ENCODE peak calls at places on chromosomes 12 and 14, in nine cellular contexts. One of them, this sample, is unnamed.

GRCh38 chr14:50260511-50260910 is 29.1 kb upstream of the SOS2 start:
- DNase-seq in HCT116: peak
- DNase-seq in astrocyte: peak
- DNase-seq in A549: no peak
- DNase-seq in body of pancreas: peak
- DNase-seq in AG04450: peak
- DNase-seq in tibial artery: no peak
- DNase-seq in stomach: no peak
- DNase-seq in CD8-positive, alpha-beta T cell: no peak
- DNase-seq in this sample: peak

GRCh38 chr12:131018221-131018620 is 64.5 kb downstream of the ADGRD1 start:
- DNase-seq in tibial artery: no peak
- DNase-seq in body of pancreas: no peak
- DNase-seq in astrocyte: no peak
- DNase-seq in HCT116: no peak
- DNase-seq in A549: no peak
- DNase-seq in stomach: no peak
- DNase-seq in AG04450: no peak
- DNase-seq in CD8-positive, alpha-beta T cell: no peak
- DNase-seq in this sample: no peak

GRCh38 chr12:109822951-109823411 is 10.2 kb downstream of the TRPV4 start:
- DNase-seq in AG04450: no peak
- DNase-seq in A549: no peak
- DNase-seq in body of pancreas: peak
- DNase-seq in tibial artery: no peak
- DNase-seq in stomach: peak
- DNase-seq in astrocyte: no peak
- DNase-seq in HCT116: no peak
- DNase-seq in CD8-positive, alpha-beta T cell: no peak
- DNase-seq in this sample: no peak

GRCh38 chr14:35189422-35189821 is 67.1 kb downstream of the PRORP start:
- DNase-seq in CD8-positive, alpha-beta T cell: no peak
- DNase-seq in tibial artery: no peak
- DNase-seq in A549: no peak
- DNase-seq in body of pancreas: no peak
- DNase-seq in astrocyte: no peak
- DNase-seq in stomach: no peak
- DNase-seq in HCT116: no peak
- DNase-seq in AG04450: no peak
- DNase-seq in this sample: no peak

GRCh38 chr12:108826115-108826806 is 31.1 kb downstream of the SSH1 start:
- DNase-seq in HCT116: no peak
- DNase-seq in tibial artery: peak
- DNase-seq in astrocyte: peak
- DNase-seq in AG04450: peak
- DNase-seq in CD8-positive, alpha-beta T cell: no peak
- DNase-seq in body of pancreas: no peak
- DNase-seq in A549: no peak
- DNase-seq in stomach: no peak
- DNase-seq in this sample: no peak

GRCh38 chr14:24876009-24876690 is 173.8 kb downstream of the STXBP6 start:
- DNase-seq in A549: no peak
- DNase-seq in astrocyte: no peak
- DNase-seq in stomach: no peak
- DNase-seq in AG04450: no peak
- DNase-seq in CD8-positive, alpha-beta T cell: no peak
- DNase-seq in body of pancreas: no peak
- DNase-seq in tibial artery: no peak
- DNase-seq in HCT116: no peak
- DNase-seq in this sample: no peak

GRCh38 chr14:24071836-24072420 is 566 bp downstream of the CPNE6 start:
- DNase-seq in astrocyte: no peak
- DNase-seq in tibial artery: no peak
- DNase-seq in body of pancreas: no peak
- DNase-seq in A549: no peak
- DNase-seq in CD8-positive, alpha-beta T cell: no peak
- DNase-seq in stomach: no peak
- DNase-seq in HCT116: no peak
- DNase-seq in AG04450: no peak
- DNase-seq in this sample: no peak

GRCh38 chr14:74909501-74909900 is 13.6 kb downstream of the RPS6KL1 start:
- DNase-seq in tibial artery: peak
- DNase-seq in HCT116: no peak
- DNase-seq in stomach: no peak
- DNase-seq in astrocyte: no peak
- DNase-seq in CD8-positive, alpha-beta T cell: no peak
- DNase-seq in AG04450: no peak
- DNase-seq in body of pancreas: no peak
- DNase-seq in A549: no peak
- DNase-seq in this sample: no peak

GRCh38 chr14:89270439-89271227 is 146.4 kb downstream of the FOXN3 start:
- DNase-seq in CD8-positive, alpha-beta T cell: no peak
- DNase-seq in astrocyte: no peak
- DNase-seq in AG04450: no peak
- DNase-seq in A549: no peak
- DNase-seq in stomach: peak
- DNase-seq in tibial artery: no peak
- DNase-seq in body of pancreas: peak
- DNase-seq in HCT116: no peak
- DNase-seq in this sample: peak

GRCh38 chr14:32996343-32996742 is 57.7 kb downstream of the NPAS3 start:
- DNase-seq in A549: no peak
- DNase-seq in CD8-positive, alpha-beta T cell: no peak
- DNase-seq in stomach: no peak
- DNase-seq in astrocyte: no peak
- DNase-seq in body of pancreas: no peak
- DNase-seq in HCT116: no peak
- DNase-seq in tibial artery: no peak
- DNase-seq in AG04450: no peak
- DNase-seq in this sample: no peak

GRCh38 chr14:32998433-32998832 is 59.8 kb downstream of the NPAS3 start:
- DNase-seq in AG04450: no peak
- DNase-seq in tibial artery: no peak
- DNase-seq in astrocyte: peak
- DNase-seq in body of pancreas: peak
- DNase-seq in A549: no peak
- DNase-seq in HCT116: no peak
- DNase-seq in CD8-positive, alpha-beta T cell: no peak
- DNase-seq in stomach: no peak
- DNase-seq in this sample: peak
- TF ChIP-seq CTCF in AG04450: peak
- TF ChIP-seq CTCF in tibial artery: peak
- TF ChIP-seq CTCF in astrocyte: peak
- TF ChIP-seq CTCF in body of pancreas: peak
- TF ChIP-seq CTCF in A549: peak
- TF ChIP-seq CTCF in HCT116: no peak
- TF ChIP-seq CTCF in CD8-positive, alpha-beta T cell: no peak
- TF ChIP-seq CTCF in stomach: no peak
- TF ChIP-seq CTCF in this sample: no peak

DNA sequence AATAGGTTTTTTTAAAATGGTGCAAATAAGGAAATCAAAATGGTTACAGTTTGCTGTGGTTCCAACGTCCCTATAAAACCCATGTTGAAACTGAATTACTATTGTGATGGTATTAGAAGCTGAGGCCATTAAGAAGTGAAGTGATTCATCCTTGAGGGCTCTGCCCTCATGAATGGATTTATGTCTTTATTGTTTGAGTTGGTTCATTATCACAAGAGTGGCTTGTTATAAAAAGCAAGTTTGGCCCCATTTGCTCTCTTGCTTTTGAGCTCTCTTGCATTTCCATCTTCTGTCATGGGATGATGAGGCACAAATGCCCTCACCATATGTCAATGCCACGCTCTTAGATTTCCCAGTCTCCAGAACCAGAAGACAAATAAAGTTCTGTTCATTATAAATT is 62.3 kb downstream of the PRKD1 start:
- DNase-seq in stomach: no peak
- DNase-seq in A549: no peak
- DNase-seq in body of pancreas: no peak
- DNase-seq in HCT116: no peak
- DNase-seq in CD8-positive, alpha-beta T cell: no peak
- DNase-seq in AG04450: no peak
- DNase-seq in tibial artery: no peak
- DNase-seq in astrocyte: peak
- DNase-seq in this sample: no peak
- H3K27ac ChIP-seq in stomach: no peak
- H3K27ac ChIP-seq in A549: no peak
- H3K27ac ChIP-seq in body of pancreas: no peak
- H3K27ac ChIP-seq in HCT116: no peak
- H3K27ac ChIP-seq in CD8-positive, alpha-beta T cell: no peak
- H3K27ac ChIP-seq in AG04450: no peak
- H3K27ac ChIP-seq in tibial artery: no peak
- H3K27ac ChIP-seq in astrocyte: no peak
- H3K27ac ChIP-seq in this sample: no peak

GRCh38 chr12:53210843-53211242 is 3.8 kb upstream of the ITGB7 start:
- DNase-seq in A549: no peak
- DNase-seq in astrocyte: no peak
- DNase-seq in stomach: no peak
- DNase-seq in body of pancreas: no peak
- DNase-seq in AG04450: no peak
- DNase-seq in HCT116: no peak
- DNase-seq in CD8-positive, alpha-beta T cell: no peak
- DNase-seq in tibial artery: no peak
- DNase-seq in this sample: no peak

GRCh38 chr12:53214221-53214620 is 7.2 kb upstream of the ITGB7 start:
- DNase-seq in astrocyte: no peak
- DNase-seq in AG04450: no peak
- DNase-seq in body of pancreas: no peak
- DNase-seq in tibial artery: no peak
- DNase-seq in A549: no peak
- DNase-seq in stomach: no peak
- DNase-seq in HCT116: no peak
- DNase-seq in CD8-positive, alpha-beta T cell: no peak
- DNase-seq in this sample: no peak

GRCh38 chr12:53212931-53213330 is 5.9 kb upstream of the ITGB7 start:
- DNase-seq in body of pancreas: no peak
- DNase-seq in tibial artery: no peak
- DNase-seq in astrocyte: no peak
- DNase-seq in AG04450: no peak
- DNase-seq in A549: no peak
- DNase-seq in stomach: no peak
- DNase-seq in CD8-positive, alpha-beta T cell: no peak
- DNase-seq in HCT116: no peak
- DNase-seq in this sample: no peak

GRCh38 chr12:53213348-53213747 is 6.3 kb upstream of the ITGB7 start:
- DNase-seq in CD8-positive, alpha-beta T cell: peak
- DNase-seq in A549: peak
- DNase-seq in tibial artery: peak
- DNase-seq in astrocyte: peak
- DNase-seq in HCT116: no peak
- DNase-seq in AG04450: no peak
- DNase-seq in body of pancreas: peak
- DNase-seq in stomach: peak
- DNase-seq in this sample: peak

DNA sequence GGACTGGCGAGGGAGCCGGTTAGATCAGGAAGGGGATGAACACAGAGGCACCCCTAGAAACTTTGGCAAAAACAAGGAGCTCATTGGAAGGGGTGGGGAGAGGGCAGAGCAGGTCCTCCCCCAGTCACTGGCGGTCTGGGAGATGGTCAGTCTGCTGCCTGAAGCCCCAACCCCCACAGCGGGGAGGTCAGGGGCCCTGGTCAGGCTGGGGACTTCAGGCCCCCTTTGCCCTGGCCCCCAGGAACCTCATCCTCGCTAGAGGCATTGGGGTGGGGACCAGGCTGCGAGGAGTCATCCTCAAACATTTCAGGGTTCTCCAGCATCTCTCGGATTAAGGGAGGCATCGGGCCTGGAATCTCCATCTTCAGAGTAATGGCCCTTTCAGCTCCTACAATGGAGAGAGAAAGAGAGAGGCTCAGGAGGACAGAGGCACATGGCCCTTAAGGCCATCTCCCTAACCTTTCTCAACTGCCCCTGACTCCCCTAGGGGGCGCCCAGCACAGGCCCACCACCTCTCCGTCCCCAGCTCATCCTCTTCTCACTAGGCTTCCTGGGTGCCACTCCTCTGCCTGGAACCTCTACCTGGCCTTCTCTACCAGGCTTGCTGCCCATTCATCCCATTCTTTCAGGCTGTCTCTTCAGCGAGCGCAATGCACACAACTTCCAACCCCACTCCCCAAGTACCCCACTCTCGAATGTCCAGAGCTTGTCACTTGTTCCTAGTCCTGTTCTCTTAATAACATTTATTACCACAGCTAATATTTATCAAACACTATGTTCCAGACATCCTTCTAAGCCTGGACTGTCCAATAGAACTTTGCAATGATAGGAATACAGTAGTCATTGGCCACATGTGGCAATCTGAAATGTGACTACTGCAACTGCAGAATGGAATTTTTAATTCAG is 4.7 kb upstream of the ITGB7 start:
- DNase-seq in body of pancreas: peak
- DNase-seq in AG04450: no peak
- DNase-seq in tibial artery: no peak
- DNase-seq in A549: no peak
- DNase-seq in stomach: no peak
- DNase-seq in HCT116: no peak
- DNase-seq in astrocyte: no peak
- DNase-seq in CD8-positive, alpha-beta T cell: no peak
- DNase-seq in this sample: no peak
- TF ChIP-seq CTCF in body of pancreas: no peak
- TF ChIP-seq CTCF in AG04450: peak
- TF ChIP-seq CTCF in tibial artery: no peak
- TF ChIP-seq CTCF in A549: peak
- TF ChIP-seq CTCF in stomach: no peak
- TF ChIP-seq CTCF in HCT116: no peak
- TF ChIP-seq CTCF in astrocyte: peak
- TF ChIP-seq CTCF in CD8-positive, alpha-beta T cell: no peak
- TF ChIP-seq CTCF in this sample: peak

GRCh38 chr12:49236423-49236822 is 28.5 kb upstream of the TUBA1C start:
- DNase-seq in CD8-positive, alpha-beta T cell: no peak
- DNase-seq in stomach: no peak
- DNase-seq in HCT116: no peak
- DNase-seq in AG04450: no peak
- DNase-seq in A549: no peak
- DNase-seq in body of pancreas: no peak
- DNase-seq in tibial artery: no peak
- DNase-seq in astrocyte: no peak
- DNase-seq in this sample: no peak
- H3K27ac ChIP-seq in CD8-positive, alpha-beta T cell: no peak
- H3K27ac ChIP-seq in stomach: no peak
- H3K27ac ChIP-seq in HCT116: no peak
- H3K27ac ChIP-seq in AG04450: no peak
- H3K27ac ChIP-seq in A549: no peak
- H3K27ac ChIP-seq in body of pancreas: no peak
- H3K27ac ChIP-seq in tibial artery: no peak
- H3K27ac ChIP-seq in astrocyte: no peak
- H3K27ac ChIP-seq in this sample: no peak

DNA sequence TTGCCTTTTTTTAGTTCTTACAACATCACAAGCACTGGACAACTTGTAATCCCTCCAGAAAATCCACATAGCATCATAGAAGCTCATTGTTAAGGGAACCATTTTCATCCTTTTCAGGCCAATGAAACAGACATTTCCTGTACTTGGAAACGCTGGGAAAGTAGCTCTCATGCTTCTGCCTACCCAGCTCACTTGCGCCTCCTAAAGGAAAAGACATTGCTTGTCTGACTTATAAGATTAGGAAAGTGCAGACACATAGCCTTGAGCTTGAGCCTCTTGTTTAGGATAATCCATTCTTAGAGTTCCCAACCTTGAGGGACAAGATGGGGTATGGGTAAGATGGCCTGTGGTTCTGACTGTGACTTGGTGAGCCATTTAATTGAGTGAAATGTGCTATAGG is 589.5 kb downstream of the NOVA1 start:
- DNase-seq in A549: no peak
- DNase-seq in AG04450: no peak
- DNase-seq in astrocyte: no peak
- DNase-seq in HCT116: no peak
- DNase-seq in stomach: no peak
- DNase-seq in body of pancreas: no peak
- DNase-seq in CD8-positive, alpha-beta T cell: no peak
- DNase-seq in tibial artery: no peak
- DNase-seq in this sample: no peak
- TF ChIP-seq CTCF in A549: no peak
- TF ChIP-seq CTCF in AG04450: no peak
- TF ChIP-seq CTCF in astrocyte: no peak
- TF ChIP-seq CTCF in HCT116: no peak
- TF ChIP-seq CTCF in stomach: no peak
- TF ChIP-seq CTCF in body of pancreas: no peak
- TF ChIP-seq CTCF in CD8-positive, alpha-beta T cell: no peak
- TF ChIP-seq CTCF in tibial artery: no peak
- TF ChIP-seq CTCF in this sample: no peak